ENCODE peak calls at places on chromosomes 16 and 17, in seven cellular contexts. T is left ventricle myocardium inferior, I is thoracic aorta, Q is body of pancreas, A is heart left ventricle, D is fibroblast of lung, P is heart right ventricle. U is an unnamed sample.

GRCh38 chr16:51524555-51525373 is 373.7 kb upstream of the SALL1 start:
- DNase-seq in T (no peak), I (no peak), Q (peak; percentile 36), A (no peak), D (peak; percentile 79), P (no peak), U (no peak)

GRCh38 chr16:69424935-69425784 is 741 bp downstream of the CYB5B start:
- DNase-seq in T (no peak), I (no peak), Q (no peak), A (no peak), D (no peak), P (no peak), U (no peak)

GRCh38 chr17:64209356-64209941 is 53.6 kb downstream of the TEX2 start:
- DNase-seq in T (no peak), I (no peak), Q (no peak), A (no peak), D (no peak), P (no peak), U (no peak)

GRCh38 chr17:45775148-45775547 is 9.0 kb upstream of the CRHR1 start:
- DNase-seq in T (no peak), I (no peak), Q (no peak), A (no peak), D (no peak), P (no peak), U (no peak)

GRCh38 chr17:60941028-60941427 is 263.4 kb downstream of the BCAS3 start:
- DNase-seq in T (peak; percentile 38), I (peak; percentile 33), Q (no peak), A (peak; percentile 75), D (peak; percentile 100), P (peak; percentile 84), U (peak; percentile 70)

GRCh38 chr17:61409301-61410099 is 9.9 kb downstream of the TBX2 start:
- DNase-seq in T (no peak), I (no peak), Q (peak; percentile 51), A (peak; percentile 68), D (peak; percentile 89), P (peak; percentile 59), U (no peak)

GRCh38 chr16:79286646-79287423 is 313.7 kb downstream of the MAF start:
- DNase-seq in T (peak; percentile 51), I (no peak), Q (peak; percentile 63), A (peak; percentile 40), D (no peak), P (no peak), U (no peak)

GRCh38 chr17:30369995-30370394 is 8.7 kb upstream of the CPD start:
- DNase-seq in T (no peak), I (no peak), Q (no peak), A (no peak), D (no peak), P (no peak), U (no peak)

GRCh38 chr16:49817754-49818507 is 38.0 kb downstream of the ZNF423 start:
- DNase-seq in T (no peak), I (no peak), Q (no peak), A (no peak), D (no peak), P (no peak), U (no peak)

GRCh38 chr16:46832757-46833464 is 1.9 kb upstream of the C16orf87 start:
- DNase-seq in T (no peak), I (no peak), Q (no peak), A (no peak), D (no peak), P (no peak), U (no peak)

GRCh38 chr16:46828943-46829342 is 2.0 kb downstream of the C16orf87 start:
- DNase-seq in T (no peak), I (no peak), Q (no peak), A (no peak), D (no peak), P (no peak), U (no peak)

GRCh38 chr16:46830417-46830901 is 521 bp downstream of the C16orf87 start:
- DNase-seq in T (peak; percentile 52), I (no peak), Q (peak; percentile 33), A (peak; percentile 39), D (no peak), P (peak; percentile 12), U (no peak)

GRCh38 chr16:46833465-46833810 is 2.5 kb upstream of the C16orf87 start:
- DNase-seq in T (no peak), I (no peak), Q (no peak), A (no peak), D (no peak), P (no peak), U (no peak)

DNA sequence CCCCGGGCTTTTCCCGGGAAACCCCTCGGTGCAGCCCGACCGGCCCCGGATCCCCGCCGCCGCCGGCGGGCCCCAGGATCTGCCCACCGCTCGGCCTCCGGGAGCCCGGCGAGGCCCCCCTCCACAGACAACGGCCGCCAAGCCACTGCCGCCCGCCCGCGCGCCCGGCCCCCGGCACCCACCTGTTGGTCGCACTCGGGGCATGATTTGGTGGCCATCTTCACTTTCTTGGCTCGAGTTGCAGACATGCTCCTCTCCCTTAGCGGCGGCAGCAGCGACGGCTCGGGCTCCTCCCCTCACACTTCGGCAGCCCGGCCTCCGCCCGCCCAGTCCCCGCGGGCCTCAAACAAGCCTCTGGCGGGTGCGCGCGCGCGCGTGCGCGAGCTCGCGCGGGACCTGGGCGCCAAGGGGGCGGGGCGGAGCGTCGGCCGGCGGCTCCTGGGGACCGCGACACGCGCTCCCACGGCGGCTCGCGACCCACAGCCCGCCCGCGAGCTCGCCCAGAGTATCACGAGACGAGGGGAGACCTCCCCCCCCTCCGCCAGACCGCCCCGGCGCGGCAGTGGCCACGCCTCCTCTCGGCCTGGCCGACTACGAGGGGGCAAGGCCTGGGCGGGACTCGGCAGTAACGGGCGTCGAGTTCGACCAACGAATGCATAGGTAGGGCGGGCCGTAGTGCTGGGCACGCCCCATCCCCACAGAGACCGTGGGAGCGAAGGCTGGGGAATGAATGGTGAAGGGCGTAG is at the start of gene C16orf87:
- DNase-seq in T (peak; percentile 92), I (peak; percentile 76), Q (peak; percentile 91), A (peak; percentile 93), D (peak; percentile 93), P (peak; percentile 92), U (peak; percentile 88)
- TF ChIP-seq CTCF in T (no peak), I (no peak), Q (no peak), A (no peak), D (no peak), P (no peak), U (no peak)

DNA sequence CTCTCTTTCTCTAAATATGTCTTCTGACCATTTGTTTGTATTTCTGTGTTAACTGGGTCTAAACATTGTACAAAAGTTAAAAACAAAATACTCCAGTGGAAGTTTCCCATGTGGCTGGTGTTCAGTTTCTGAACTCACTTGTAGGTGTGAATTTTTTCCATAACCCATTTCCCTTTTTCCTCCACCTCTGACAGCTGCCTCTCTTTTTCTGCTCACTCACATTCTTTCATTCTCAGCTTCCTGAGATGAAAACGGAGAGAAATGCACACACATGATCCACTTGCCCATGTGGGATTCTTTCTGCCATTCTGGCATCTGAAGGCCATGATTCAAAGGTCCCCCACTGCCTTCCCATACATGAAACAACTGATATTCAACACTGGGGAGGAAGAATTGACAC is 41.1 kb upstream of the ACSM2B start:
- DNase-seq in T (no peak), I (no peak), Q (no peak), A (no peak), D (no peak), P (no peak), U (no peak)
- H3K4me1 ChIP-seq in T (peaks cover 7% of the 10 kb centered on the region), I (peaks cover 29% of the 10 kb centered on the region), Q (peaks cover 30% of the 10 kb centered on the region), A (no peaks in the 10 kb centered on the region), D (no peaks in the 10 kb centered on the region), P (no peaks in the 10 kb centered on the region), U (peaks cover 5% of the 10 kb centered on the region)

GRCh38 chr17:75151893-75152292 is 2.4 kb downstream of the JPT1 start:
- DNase-seq in T (no peak), I (no peak), Q (no peak), A (no peak), D (peak; percentile 25), P (no peak), U (no peak)
- H3K4me3 ChIP-seq in T (no peak overlapping the region), I (no peak overlapping the region), Q (no peak overlapping the region), A (no peak overlapping the region), D (peak overlapping the region; percentile 89), P (no peak overlapping the region), U (no peak overlapping the region)

GRCh38 chr17:54839022-54839806 is 61.4 kb upstream of the TOM1L1 start:
- DNase-seq in T (no peak), I (no peak), Q (no peak), A (no peak), D (no peak), P (no peak), U (no peak)

GRCh38 chr17:54835015-54835414 is 65.6 kb upstream of the TOM1L1 start:
- DNase-seq in T (no peak), I (no peak), Q (no peak), A (no peak), D (no peak), P (no peak), U (no peak)

GRCh38 chr17:54840885-54841614 is 59.6 kb upstream of the TOM1L1 start:
- DNase-seq in T (no peak), I (no peak), Q (no peak), A (no peak), D (no peak), P (no peak), U (no peak)

GRCh38 chr17:54836723-54837462 is 63.8 kb upstream of the TOM1L1 start:
- DNase-seq in T (no peak), I (no peak), Q (no peak), A (no peak), D (no peak), P (no peak), U (no peak)
- TF ChIP-seq CTCF in T (no peak), I (no peak), Q (no peak), A (no peak), D (no peak), P (no peak), U (no peak)

GRCh38 chr17:38345743-38346142 is 2.0 kb upstream of the GPR179 start:
- DNase-seq in T (no peak), I (no peak), Q (no peak), A (no peak), D (no peak), P (no peak), U (no peak)
- H3K4me1 ChIP-seq in T (peaks cover 9% of the 10 kb centered on the region), I (no peaks in the 10 kb centered on the region), Q (no peaks in the 10 kb centered on the region), A (no peaks in the 10 kb centered on the region), D (no peaks in the 10 kb centered on the region), P (no peaks in the 10 kb centered on the region), U (no peaks in the 10 kb centered on the region)

GRCh38 chr16:23786964-23787571 is 32.2 kb downstream of the CHP2 start:
- DNase-seq in T (no peak), I (no peak), Q (no peak), A (no peak), D (no peak), P (no peak), U (no peak)
- H3K4me3 ChIP-seq in T (no peak overlapping the region), I (no peak overlapping the region), Q (no peak overlapping the region), A (no peak overlapping the region), D (no peak overlapping the region), P (no peak overlapping the region), U (no peak overlapping the region)

GRCh38 chr16:14202697-14203096 is 131.6 kb downstream of the MRTFB start:
- DNase-seq in T (no peak), I (no peak), Q (no peak), A (no peak), D (peak; percentile 19), P (no peak), U (no peak)
- TF ChIP-seq CTCF in T (peak; percentile 53), I (peak; percentile 38), Q (peak; percentile 65), A (peak; percentile 32), D (no peak), P (peak; percentile 50), U (no peak)

DNA sequence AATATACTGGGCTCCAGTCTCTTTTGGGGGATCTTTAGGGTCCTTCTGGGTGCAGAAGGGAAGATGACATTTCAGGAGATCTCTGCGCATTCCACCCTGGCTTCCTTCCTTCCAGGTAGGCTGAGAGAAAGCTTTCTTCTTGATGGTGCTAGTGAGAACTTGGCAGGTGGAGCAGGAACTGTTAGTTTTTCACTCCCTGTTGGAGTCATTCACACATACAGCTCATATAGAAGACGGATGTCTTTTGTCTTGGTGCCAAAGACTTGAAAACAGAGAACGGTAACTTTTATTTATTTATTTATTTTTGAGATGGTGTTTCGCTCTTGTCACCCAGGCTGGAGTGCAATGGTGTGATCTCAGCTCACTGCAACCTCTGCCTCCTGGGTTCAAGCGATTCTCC is 43.9 kb downstream of the PITPNC1 start:
- DNase-seq in T (no peak), I (no peak), Q (no peak), A (no peak), D (no peak), P (no peak), U (no peak)
- H3K4me1 ChIP-seq in T (peaks cover 37% of the 10 kb centered on the region), I (peaks cover 7% of the 10 kb centered on the region), Q (peaks cover 31% of the 10 kb centered on the region), A (no peaks in the 10 kb centered on the region), D (no peaks in the 10 kb centered on the region), P (no peaks in the 10 kb centered on the region), U (no peaks in the 10 kb centered on the region)